ENCODE peak calls at places on chromosome 2, in six cellular contexts. L, R, U, C, A and J are unnamed samples.

GRCh38 chr2:240800241-240800640 is 19.8 kb downstream of the KIF1A start:
- DNase-seq in C (no peak), A (no peak), R (no peak), L (peak), U (no peak), J (peak)

GRCh38 chr2:201643216-201643651 is at the start of gene TMEM237:
- DNase-seq in A (peak), U (peak), L (peak), C (no peak), R (peak), J (peak)

GRCh38 chr2:173589604-173590277 is 235.1 kb downstream of the CDCA7 start:
- DNase-seq in U (no peak), L (no peak), C (no peak), A (no peak), R (no peak), J (no peak)

GRCh38 chr2:108423067-108423466 is 25.9 kb upstream of the GCC2 start:
- DNase-seq in C (no peak), U (no peak), L (no peak), A (no peak), R (no peak), J (no peak)

GRCh38 chr2:48127612-48128191 is 221.4 kb upstream of the FBXO11 start:
- DNase-seq in L (no peak), C (no peak), R (no peak), U (no peak), A (no peak), J (no peak)

GRCh38 chr2:51720826-51721225 is 688.9 kb upstream of the NRXN1 start:
- DNase-seq in A (no peak), C (no peak), R (no peak), L (no peak), U (no peak), J (no peak)

GRCh38 chr2:128456281-128456680 is 137.6 kb upstream of the HS6ST1 start:
- DNase-seq in R (no peak), A (no peak), C (no peak), L (no peak), U (no peak), J (no peak)

GRCh38 chr2:133342283-133342895 is 225.9 kb downstream of the NCKAP5 start:
- DNase-seq in R (no peak), U (no peak), C (no peak), L (no peak), A (no peak), J (no peak)

GRCh38 chr2:112794131-112794733 is 9.9 kb upstream of the IL1A start:
- DNase-seq in L (no peak), A (no peak), U (no peak), C (no peak), R (no peak), J (no peak)

GRCh38 chr2:230130668-230131364 is 62.1 kb upstream of the SLC16A14 start:
- DNase-seq in A (no peak), U (no peak), R (no peak), C (no peak), L (no peak), J (no peak)

GRCh38 chr2:74922592-74923227 is 35.7 kb upstream of the POLE4 start:
- DNase-seq in U (no peak), L (no peak), C (no peak), R (no peak), A (no peak), J (no peak)

GRCh38 chr2:18473241-18473841 is 87.1 kb downstream of the RDH14 start:
- DNase-seq in A (no peak), L (no peak), R (no peak), C (no peak), U (no peak), J (no peak)

GRCh38 chr2:108944601-108945241 is 44.3 kb downstream of the EDAR start:
- DNase-seq in A (no peak), L (no peak), R (no peak), C (no peak), U (no peak), J (no peak)

GRCh38 chr2:20665261-20666113 is 1.5 kb upstream of the GDF7 start:
- DNase-seq in L (no peak), U (no peak), A (no peak), R (peak), C (no peak), J (no peak)

GRCh38 chr2:149744845-149745244 is 157.3 kb upstream of the MMADHC start:
- DNase-seq in U (no peak), L (no peak), R (no peak), A (no peak), C (no peak), J (no peak)

GRCh38 chr2:18949871-18950597 is 360.7 kb upstream of the NT5C1B start:
- DNase-seq in A (no peak), U (no peak), L (no peak), C (no peak), R (no peak), J (no peak)

GRCh38 chr2:228735697-228736096 is 535.4 kb downstream of the PID1 start:
- DNase-seq in R (no peak), L (no peak), A (no peak), U (no peak), C (no peak), J (no peak)

GRCh38 chr2:157291018-157291417 is 33.5 kb downstream of the GALNT5 start:
- DNase-seq in L (no peak), C (no peak), R (no peak), A (no peak), U (no peak), J (no peak)

GRCh38 chr2:241686649-241687425 is at the start of gene DTYMK:
- DNase-seq in A (peak), C (peak), L (peak), R (peak), U (peak), J (peak)

GRCh38 chr2:122748552-122749011 is 993.1 kb downstream of the TSN start:
- DNase-seq in U (no peak), C (no peak), A (no peak), R (no peak), L (no peak), J (no peak)

GRCh38 chr2:36371070-36371962 is 15.7 kb downstream of the CRIM1 start:
- DNase-seq in L (no peak), U (no peak), C (no peak), R (no peak), A (no peak), J (no peak)

GRCh38 chr2:101983928-101984327 is 7.8 kb upstream of the IL1R2 start:
- DNase-seq in L (no peak), A (no peak), U (no peak), R (no peak), C (no peak), J (no peak)

GRCh38 chr2:21466528-21466927 is 342.8 kb downstream of the TDRD15 start:
- DNase-seq in L (no peak), R (no peak), U (no peak), A (no peak), C (no peak), J (no peak)

GRCh38 chr2:71566271-71566858 is 113.0 kb downstream of the DYSF start:
- DNase-seq in U (no peak), R (no peak), L (no peak), C (no peak), A (no peak), J (no peak)

GRCh38 chr2:62313433-62314227 is 117.7 kb downstream of the B3GNT2 start:
- DNase-seq in U (no peak), C (peak), R (no peak), L (no peak), A (peak), J (no peak)

GRCh38 chr2:126852361-126852760 is 46.3 kb upstream of the TEX51 start:
- DNase-seq in L (no peak), A (no peak), C (no peak), U (no peak), R (no peak), J (no peak)